ENCODE peak calls at places on chromosomes 13 and 19, in four cellular contexts. One of them, this sample, is unnamed.

GRCh38 chr19:51098366-51099069 is 9.7 kb downstream of the CTU1 start:
- DNase-seq in GM23338: peak; percentile 88
- DNase-seq in tibial artery: no peak
- DNase-seq in AG04450: no peak
- DNase-seq in this sample: no peak

GRCh38 chr19:11873762-11874161 is 13.8 kb upstream of the ZNF69 start:
- DNase-seq in tibial artery: no peak
- DNase-seq in AG04450: no peak
- DNase-seq in GM23338: no peak
- DNase-seq in this sample: no peak

GRCh38 chr19:50722248-50723013 is 733 bp upstream of the CLEC11A start:
- DNase-seq in tibial artery: no peak
- DNase-seq in GM23338: no peak
- DNase-seq in AG04450: no peak
- DNase-seq in this sample: no peak

GRCh38 chr19:4971424-4971793 is 2.5 kb downstream of the KDM4B start:
- DNase-seq in tibial artery: peak; percentile 47
- DNase-seq in GM23338: peak; percentile 82
- DNase-seq in AG04450: no peak
- DNase-seq in this sample: no peak

GRCh38 chr19:55620410-55620809 is 4.0 kb downstream of the ZNF784 start:
- DNase-seq in tibial artery: no peak
- DNase-seq in AG04450: no peak
- DNase-seq in GM23338: no peak
- DNase-seq in this sample: peak; percentile 86

GRCh38 chr13:101382701-101383100 is 33.6 kb downstream of the NALCN start:
- DNase-seq in GM23338: no peak
- DNase-seq in AG04450: no peak
- DNase-seq in tibial artery: no peak
- DNase-seq in this sample: no peak

GRCh38 chr19:16371540-16371986 is 46.9 kb downstream of the KLF2 start:
- DNase-seq in AG04450: no peak
- DNase-seq in GM23338: no peak
- DNase-seq in tibial artery: no peak
- DNase-seq in this sample: peak; percentile 80

GRCh38 chr19:31317098-31317497 is 32.1 kb downstream of the TSHZ3 start:
- DNase-seq in AG04450: no peak
- DNase-seq in GM23338: no peak
- DNase-seq in tibial artery: no peak
- DNase-seq in this sample: no peak

GRCh38 chr13:111283991-111284390 is 36.5 kb upstream of the TEX29 start:
- DNase-seq in GM23338: no peak
- DNase-seq in AG04450: no peak
- DNase-seq in tibial artery: no peak
- DNase-seq in this sample: no peak

GRCh38 chr19:55253842-55254624 is 4.8 kb downstream of the PPP6R1 start:
- DNase-seq in GM23338: peak; percentile 28
- DNase-seq in AG04450: no peak
- DNase-seq in tibial artery: no peak
- DNase-seq in this sample: peak; percentile 78

GRCh38 chr13:40272776-40273139 is 393.7 kb downstream of the FOXO1 start:
- DNase-seq in tibial artery: no peak
- DNase-seq in AG04450: no peak
- DNase-seq in GM23338: no peak
- DNase-seq in this sample: no peak

GRCh38 chr13:30892966-30893365 is 13.1 kb upstream of the MEDAG start:
- DNase-seq in AG04450: no peak
- DNase-seq in GM23338: peak; percentile 87
- DNase-seq in tibial artery: peak; percentile 79
- DNase-seq in this sample: no peak

GRCh38 chr13:73394066-73394465 is 335.3 kb downstream of the KLF5 start:
- DNase-seq in AG04450: no peak
- DNase-seq in GM23338: no peak
- DNase-seq in tibial artery: no peak
- DNase-seq in this sample: no peak

GRCh38 chr19:55956431-55956830 is 8.8 kb downstream of the NLRP8 start:
- DNase-seq in tibial artery: no peak
- DNase-seq in GM23338: no peak
- DNase-seq in AG04450: no peak
- DNase-seq in this sample: no peak

GRCh38 chr19:47494211-47494547 is 10.2 kb upstream of the KPTN start:
- DNase-seq in tibial artery: no peak
- DNase-seq in AG04450: no peak
- DNase-seq in GM23338: no peak
- DNase-seq in this sample: no peak

GRCh38 chr19:38649305-38650179 is 2.1 kb downstream of the ACTN4 start:
- DNase-seq in GM23338: peak; percentile 49
- DNase-seq in tibial artery: no peak
- DNase-seq in AG04450: no peak
- DNase-seq in this sample: no peak

GRCh38 chr19:49113762-49114629 is at the start of gene LIN7B:
- DNase-seq in tibial artery: peak; percentile 47
- DNase-seq in GM23338: peak; percentile 84
- DNase-seq in AG04450: no peak
- DNase-seq in this sample: no peak

GRCh38 chr13:26646603-26647002 is 89.1 kb downstream of the WASF3 start:
- DNase-seq in GM23338: peak; percentile 71
- DNase-seq in tibial artery: no peak
- DNase-seq in AG04450: no peak
- DNase-seq in this sample: no peak

GRCh38 chr13:97319088-97319487 is 97.0 kb downstream of the MBNL2 start:
- DNase-seq in tibial artery: no peak
- DNase-seq in GM23338: no peak
- DNase-seq in AG04450: no peak
- DNase-seq in this sample: no peak

GRCh38 chr19:45816236-45817009 is 1.3 kb upstream of the RSPH6A start:
- DNase-seq in tibial artery: no peak
- DNase-seq in AG04450: no peak
- DNase-seq in GM23338: peak; percentile 60
- DNase-seq in this sample: no peak

GRCh38 chr19:43126720-43127119 is 44.2 kb upstream of the PSG2 start:
- DNase-seq in tibial artery: no peak
- DNase-seq in AG04450: no peak
- DNase-seq in GM23338: no peak
- DNase-seq in this sample: no peak

GRCh38 chr19:55249841-55250240 is 9.0 kb downstream of the PPP6R1 start:
- DNase-seq in tibial artery: no peak
- DNase-seq in AG04450: no peak
- DNase-seq in GM23338: no peak
- DNase-seq in this sample: no peak

GRCh38 chr13:41974262-41974900 is 13.5 kb upstream of the VWA8 start:
- DNase-seq in GM23338: no peak
- DNase-seq in tibial artery: no peak
- DNase-seq in AG04450: no peak
- DNase-seq in this sample: no peak

GRCh38 chr13:80574113-80574512 is 233.2 kb upstream of the SPRY2 start:
- DNase-seq in GM23338: no peak
- DNase-seq in AG04450: no peak
- DNase-seq in tibial artery: no peak
- DNase-seq in this sample: no peak

GRCh38 chr19:48470281-48470680 is 1.1 kb downstream of the CYTH2 start:
- DNase-seq in GM23338: no peak
- DNase-seq in tibial artery: no peak
- DNase-seq in AG04450: no peak
- DNase-seq in this sample: no peak

DNA sequence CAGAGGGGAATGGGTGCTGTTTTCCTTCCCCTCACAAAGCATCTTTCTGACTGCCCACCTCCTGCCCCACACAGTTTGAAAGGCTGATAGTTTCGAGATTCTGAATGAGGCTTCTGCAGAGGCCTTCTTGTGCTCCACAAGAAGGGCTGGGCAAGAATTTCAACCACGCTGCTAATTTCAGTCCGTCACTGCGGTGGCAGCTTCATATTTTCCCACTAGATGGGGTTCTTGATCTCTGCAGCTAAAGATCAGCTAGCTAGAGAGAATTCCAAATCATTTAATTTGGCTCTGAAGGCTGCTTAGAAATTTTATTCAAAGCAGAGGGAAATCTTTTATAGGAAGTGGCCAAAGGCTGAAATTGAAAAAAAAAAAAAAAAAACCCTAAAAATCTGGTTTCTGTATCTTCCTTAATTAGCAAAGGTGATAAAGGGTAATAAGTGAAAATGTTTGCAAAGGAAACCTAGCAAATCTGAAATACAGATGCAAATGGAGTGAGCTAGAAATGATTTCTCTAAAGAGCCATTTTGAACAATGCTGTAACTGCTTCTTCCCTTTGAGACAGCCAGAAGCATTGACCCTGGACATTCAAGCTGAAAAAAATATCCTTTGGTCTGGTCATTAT is 38.0 kb upstream of the C13orf42 start:
- DNase-seq in GM23338: peak; percentile 91
- DNase-seq in AG04450: peak; percentile 8
- DNase-seq in tibial artery: no peak
- DNase-seq in this sample: no peak
- TF ChIP-seq CTCF in GM23338: peak; percentile 88
- TF ChIP-seq CTCF in AG04450: peak; percentile 68
- TF ChIP-seq CTCF in tibial artery: peak; percentile 33
- TF ChIP-seq CTCF in this sample: no peak

GRCh38 chr13:113668491-113668971 is 1.5 kb downstream of the GRK1 start:
- DNase-seq in tibial artery: peak; percentile 13
- DNase-seq in GM23338: no peak
- DNase-seq in AG04450: no peak
- DNase-seq in this sample: no peak
- TF ChIP-seq CTCF in tibial artery: no peak
- TF ChIP-seq CTCF in GM23338: no peak
- TF ChIP-seq CTCF in AG04450: no peak
- TF ChIP-seq CTCF in this sample: no peak

GRCh38 chr13:50123862-50124535 is 108.8 kb downstream of the KCNRG start:
- DNase-seq in tibial artery: peak; percentile 90
- DNase-seq in GM23338: peak; percentile 89
- DNase-seq in AG04450: peak; percentile 94
- DNase-seq in this sample: peak; percentile 96
- TF ChIP-seq CTCF in tibial artery: no peak
- TF ChIP-seq CTCF in GM23338: no peak
- TF ChIP-seq CTCF in AG04450: peak; percentile 7
- TF ChIP-seq CTCF in this sample: no peak

DNA sequence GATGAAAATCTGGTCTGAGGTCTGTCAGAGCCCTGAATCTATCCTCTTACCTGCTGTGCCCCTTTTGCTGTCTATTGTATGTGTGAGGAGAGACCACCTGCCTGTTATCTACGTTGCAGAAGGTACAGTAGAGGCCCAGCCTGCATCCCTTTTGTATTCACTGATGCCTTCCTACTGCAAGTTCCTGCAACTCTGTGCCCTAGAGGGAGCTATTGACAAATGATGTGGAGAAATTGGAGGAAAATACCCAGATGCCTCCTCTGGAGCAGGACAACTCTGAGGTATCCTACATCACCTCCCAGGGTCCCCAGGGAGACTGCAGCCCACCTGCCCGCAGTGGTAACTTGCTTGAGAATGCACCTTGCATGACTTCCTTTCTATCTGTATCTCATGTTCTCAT is 33.7 kb downstream of the SIAH3 start:
- DNase-seq in GM23338: peak; percentile 43
- DNase-seq in AG04450: no peak
- DNase-seq in tibial artery: no peak
- DNase-seq in this sample: no peak
- TF ChIP-seq CTCF in GM23338: peak; percentile 73
- TF ChIP-seq CTCF in AG04450: peak; percentile 5
- TF ChIP-seq CTCF in tibial artery: no peak
- TF ChIP-seq CTCF in this sample: no peak

GRCh38 chr13:51814825-51815650 is 11.1 kb upstream of the DHRS12 start:
- DNase-seq in AG04450: no peak
- DNase-seq in GM23338: peak; percentile 89
- DNase-seq in tibial artery: peak; percentile 41
- DNase-seq in this sample: no peak
- TF ChIP-seq CTCF in AG04450: peak; percentile 83
- TF ChIP-seq CTCF in GM23338: peak; percentile 98
- TF ChIP-seq CTCF in tibial artery: peak; percentile 76
- TF ChIP-seq CTCF in this sample: peak; percentile 93

DNA sequence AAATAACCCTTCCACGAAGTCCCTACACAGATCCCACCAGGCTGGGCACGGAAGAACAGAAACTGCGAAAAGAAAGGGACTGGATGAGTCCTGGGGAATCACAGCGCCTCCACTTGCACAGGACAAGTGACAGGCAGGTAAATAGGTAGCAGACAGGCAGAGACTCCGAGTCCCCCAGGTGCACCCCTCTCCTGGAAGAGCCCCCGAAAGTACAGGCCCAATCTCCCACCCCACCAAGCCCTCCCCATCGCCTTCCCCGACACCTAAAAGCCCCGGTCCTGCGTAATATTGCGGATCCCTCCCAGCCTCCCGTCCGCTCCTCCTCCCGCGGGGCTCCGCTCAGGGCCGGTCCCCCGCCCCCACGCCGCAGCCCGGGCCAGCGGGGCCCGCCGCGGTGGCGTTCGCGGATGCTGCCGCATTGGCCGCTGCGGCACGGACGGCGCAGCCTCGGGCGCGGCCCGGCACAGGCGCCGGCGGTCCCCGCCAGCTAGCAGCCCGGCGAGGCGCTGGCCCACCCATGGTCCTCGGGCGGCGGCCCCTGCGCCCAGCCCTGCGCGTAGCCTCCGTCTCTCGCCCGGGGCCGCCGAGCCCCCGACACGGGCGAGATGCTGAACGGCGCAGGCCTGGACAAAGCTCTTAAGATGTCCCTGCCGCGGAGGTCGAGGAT is at the start of gene ATP8A2:
- DNase-seq in tibial artery: no peak
- DNase-seq in AG04450: no peak
- DNase-seq in GM23338: peak; percentile 58
- DNase-seq in this sample: no peak
- TF ChIP-seq CTCF in tibial artery: no peak
- TF ChIP-seq CTCF in AG04450: no peak
- TF ChIP-seq CTCF in GM23338: peak; percentile 41
- TF ChIP-seq CTCF in this sample: no peak

GRCh38 chr13:107203146-107203847 is 635.4 kb upstream of the ARGLU1 start:
- DNase-seq in GM23338: peak; percentile 82
- DNase-seq in tibial artery: no peak
- DNase-seq in AG04450: no peak
- DNase-seq in this sample: no peak
- TF ChIP-seq CTCF in GM23338: peak; percentile 80
- TF ChIP-seq CTCF in tibial artery: no peak
- TF ChIP-seq CTCF in AG04450: peak; percentile 44
- TF ChIP-seq CTCF in this sample: peak; percentile 29

This sample was measured in CD14-positive monocyte.